ENCODE peak calls at places on chromosomes 6 and 20, in ten cellular contexts. One of them, this sample, is unnamed.
A peak's percentile ranks its signal among the peaks of the same experiment; 100 is the strongest.

GRCh38 chr20:60727425-60727824 is 524.6 kb upstream of the CDH4 start:
- DNase-seq in nephron progenitor cell: no peak
- DNase-seq in WERI-Rb-1: no peak
- DNase-seq in endothelial cell: no peak
- DNase-seq in CD8-positive, alpha-beta T cell: no peak
- DNase-seq in DMS79 treated with DMSO at 0.1 percent for 48 hours: no peak
- DNase-seq in D721Med: no peak
- DNase-seq in germinal center: no peak
- DNase-seq in mucosa of descending colon: no peak
- DNase-seq in lower leg skin: no peak
- DNase-seq in this sample: peak; percentile 4

GRCh38 chr6:166940643-166941068 is 15.7 kb downstream of the RNASET2 start:
- DNase-seq in endothelial cell: no peak
- DNase-seq in CD8-positive, alpha-beta T cell: no peak
- DNase-seq in WERI-Rb-1: no peak
- DNase-seq in mucosa of descending colon: no peak
- DNase-seq in nephron progenitor cell: no peak
- DNase-seq in DMS79 treated with DMSO at 0.1 percent for 48 hours: no peak
- DNase-seq in germinal center: no peak
- DNase-seq in D721Med: no peak
- DNase-seq in lower leg skin: no peak
- DNase-seq in this sample: peak; percentile 46

GRCh38 chr6:90940812-90941481 is 354.1 kb upstream of the MAP3K7 start:
- DNase-seq in D721Med: no peak
- DNase-seq in endothelial cell: no peak
- DNase-seq in lower leg skin: no peak
- DNase-seq in CD8-positive, alpha-beta T cell: no peak
- DNase-seq in nephron progenitor cell: no peak
- DNase-seq in germinal center: peak; percentile 42
- DNase-seq in WERI-Rb-1: no peak
- DNase-seq in DMS79 treated with DMSO at 0.1 percent for 48 hours: peak; percentile 18
- DNase-seq in mucosa of descending colon: peak; percentile 8
- DNase-seq in this sample: peak; percentile 56

GRCh38 chr20:47318596-47319516 is 37.6 kb downstream of the ZMYND8 start:
- DNase-seq in CD8-positive, alpha-beta T cell: peak; percentile 5
- DNase-seq in DMS79 treated with DMSO at 0.1 percent for 48 hours: peak; percentile 41
- DNase-seq in D721Med: no peak
- DNase-seq in germinal center: no peak
- DNase-seq in WERI-Rb-1: peak; percentile 24
- DNase-seq in endothelial cell: peak; percentile 46
- DNase-seq in mucosa of descending colon: peak; percentile 76
- DNase-seq in lower leg skin: peak; percentile 82
- DNase-seq in nephron progenitor cell: peak; percentile 68
- DNase-seq in this sample: peak; percentile 80

GRCh38 chr20:40525356-40525755 is 163.7 kb downstream of the MAFB start:
- DNase-seq in DMS79 treated with DMSO at 0.1 percent for 48 hours: no peak
- DNase-seq in lower leg skin: no peak
- DNase-seq in endothelial cell: no peak
- DNase-seq in nephron progenitor cell: no peak
- DNase-seq in mucosa of descending colon: no peak
- DNase-seq in germinal center: no peak
- DNase-seq in D721Med: no peak
- DNase-seq in WERI-Rb-1: no peak
- DNase-seq in CD8-positive, alpha-beta T cell: no peak
- DNase-seq in this sample: peak; percentile 68

GRCh38 chr6:116159782-116160524 is 34.0 kb upstream of the COL10A1 start:
- DNase-seq in nephron progenitor cell: no peak
- DNase-seq in CD8-positive, alpha-beta T cell: no peak
- DNase-seq in endothelial cell: no peak
- DNase-seq in mucosa of descending colon: no peak
- DNase-seq in D721Med: no peak
- DNase-seq in germinal center: no peak
- DNase-seq in DMS79 treated with DMSO at 0.1 percent for 48 hours: no peak
- DNase-seq in lower leg skin: no peak
- DNase-seq in WERI-Rb-1: no peak
- DNase-seq in this sample: peak; percentile 78

GRCh38 chr20:43857127-43857526 is 57.5 kb upstream of the TOX2 start:
- DNase-seq in endothelial cell: no peak
- DNase-seq in germinal center: no peak
- DNase-seq in CD8-positive, alpha-beta T cell: no peak
- DNase-seq in D721Med: no peak
- DNase-seq in mucosa of descending colon: no peak
- DNase-seq in lower leg skin: no peak
- DNase-seq in DMS79 treated with DMSO at 0.1 percent for 48 hours: no peak
- DNase-seq in nephron progenitor cell: no peak
- DNase-seq in WERI-Rb-1: no peak
- DNase-seq in this sample: no peak

GRCh38 chr6:142760152-142760551 is 184.8 kb downstream of the HIVEP2 start:
- DNase-seq in DMS79 treated with DMSO at 0.1 percent for 48 hours: no peak
- DNase-seq in mucosa of descending colon: no peak
- DNase-seq in WERI-Rb-1: no peak
- DNase-seq in D721Med: no peak
- DNase-seq in germinal center: no peak
- DNase-seq in CD8-positive, alpha-beta T cell: no peak
- DNase-seq in nephron progenitor cell: no peak
- DNase-seq in endothelial cell: no peak
- DNase-seq in lower leg skin: no peak
- DNase-seq in this sample: peak; percentile 75

GRCh38 chr6:12060780-12061619 is 48.9 kb downstream of the HIVEP1 start:
- DNase-seq in mucosa of descending colon: peak; percentile 68
- DNase-seq in DMS79 treated with DMSO at 0.1 percent for 48 hours: no peak
- DNase-seq in nephron progenitor cell: peak; percentile 42
- DNase-seq in germinal center: peak; percentile 80
- DNase-seq in lower leg skin: peak; percentile 66
- DNase-seq in CD8-positive, alpha-beta T cell: peak; percentile 79
- DNase-seq in D721Med: no peak
- DNase-seq in WERI-Rb-1: no peak
- DNase-seq in endothelial cell: peak; percentile 46
- DNase-seq in this sample: no peak

GRCh38 chr6:107124934-107125348 is 9.6 kb upstream of the BEND3 start:
- DNase-seq in mucosa of descending colon: peak; percentile 24
- DNase-seq in lower leg skin: no peak
- DNase-seq in DMS79 treated with DMSO at 0.1 percent for 48 hours: no peak
- DNase-seq in nephron progenitor cell: no peak
- DNase-seq in endothelial cell: no peak
- DNase-seq in D721Med: no peak
- DNase-seq in WERI-Rb-1: peak; percentile 44
- DNase-seq in germinal center: no peak
- DNase-seq in CD8-positive, alpha-beta T cell: no peak
- DNase-seq in this sample: no peak